ENCODE peak calls at places on chromosome 15, in seven cellular contexts. One of them, this sample, is unnamed.

GRCh38 chr15:51621917-51622268 is 678 bp downstream of the DMXL2 start:
- DNase-seq in GM23338: peak; percentile 61
- DNase-seq in hepatocyte: peak; percentile 68
- DNase-seq in GM23248: peak; percentile 83
- DNase-seq in IMR-90: peak; percentile 57
- DNase-seq in fibroblast of lung: peak; percentile 72
- DNase-seq in neural progenitor cell: peak; percentile 67
- DNase-seq in this sample: peak; percentile 87

GRCh38 chr15:69000725-69001503 is 13.6 kb upstream of the NOX5 start:
- DNase-seq in IMR-90: no peak
- DNase-seq in GM23338: no peak
- DNase-seq in neural progenitor cell: no peak
- DNase-seq in fibroblast of lung: no peak
- DNase-seq in hepatocyte: no peak
- DNase-seq in GM23248: no peak
- DNase-seq in this sample: no peak

GRCh38 chr15:56640127-56640526 is 93.2 kb downstream of the ZNF280D start:
- DNase-seq in fibroblast of lung: no peak
- DNase-seq in IMR-90: no peak
- DNase-seq in neural progenitor cell: peak; percentile 28
- DNase-seq in hepatocyte: no peak
- DNase-seq in GM23338: peak; percentile 31
- DNase-seq in GM23248: no peak
- DNase-seq in this sample: no peak

GRCh38 chr15:78565951-78566774 is 843 bp downstream of the CHRNA5 start:
- DNase-seq in neural progenitor cell: peak; percentile 53
- DNase-seq in GM23338: peak; percentile 59
- DNase-seq in IMR-90: peak; percentile 3
- DNase-seq in GM23248: peak; percentile 40
- DNase-seq in fibroblast of lung: peak; percentile 16
- DNase-seq in hepatocyte: peak; percentile 9
- DNase-seq in this sample: peak; percentile 74

GRCh38 chr15:77336006-77336405 is 83.9 kb downstream of the PEAK1 start:
- DNase-seq in neural progenitor cell: no peak
- DNase-seq in GM23248: no peak
- DNase-seq in fibroblast of lung: no peak
- DNase-seq in IMR-90: no peak
- DNase-seq in GM23338: no peak
- DNase-seq in hepatocyte: no peak
- DNase-seq in this sample: no peak

GRCh38 chr15:62165029-62165792 is at the start of gene C2CD4B:
- DNase-seq in GM23248: peak; percentile 7
- DNase-seq in GM23338: peak; percentile 78
- DNase-seq in IMR-90: no peak
- DNase-seq in hepatocyte: peak; percentile 59
- DNase-seq in neural progenitor cell: peak; percentile 71
- DNase-seq in fibroblast of lung: no peak
- DNase-seq in this sample: peak; percentile 62

GRCh38 chr15:92882697-92883642 is 17.2 kb upstream of the CHD2 start:
- DNase-seq in GM23338: no peak
- DNase-seq in fibroblast of lung: no peak
- DNase-seq in neural progenitor cell: peak; percentile 59
- DNase-seq in hepatocyte: peak; percentile 60
- DNase-seq in GM23248: peak; percentile 51
- DNase-seq in IMR-90: no peak
- DNase-seq in this sample: no peak

GRCh38 chr15:63503739-63504246 is 600 bp upstream of the USP3 start:
- DNase-seq in GM23338: peak; percentile 86
- DNase-seq in GM23248: peak; percentile 90
- DNase-seq in neural progenitor cell: no peak
- DNase-seq in fibroblast of lung: peak; percentile 89
- DNase-seq in hepatocyte: peak; percentile 90
- DNase-seq in IMR-90: peak; percentile 93
- DNase-seq in this sample: peak; percentile 85

GRCh38 chr15:32838820-32839219 is 121.0 kb downstream of the GREM1 start:
- DNase-seq in hepatocyte: peak; percentile 24
- DNase-seq in fibroblast of lung: peak; percentile 81
- DNase-seq in IMR-90: peak; percentile 97
- DNase-seq in GM23338: no peak
- DNase-seq in neural progenitor cell: no peak
- DNase-seq in GM23248: peak; percentile 97
- DNase-seq in this sample: peak; percentile 88

GRCh38 chr15:74573987-74574386 is 33.0 kb downstream of the ARID3B start:
- DNase-seq in neural progenitor cell: no peak
- DNase-seq in hepatocyte: no peak
- DNase-seq in GM23248: peak; percentile 58
- DNase-seq in fibroblast of lung: peak; percentile 23
- DNase-seq in IMR-90: peak; percentile 56
- DNase-seq in GM23338: no peak
- DNase-seq in this sample: no peak

GRCh38 chr15:41966920-41967465 is 5.4 kb downstream of the EHD4 start:
- DNase-seq in GM23338: no peak
- DNase-seq in fibroblast of lung: no peak
- DNase-seq in IMR-90: no peak
- DNase-seq in GM23248: no peak
- DNase-seq in neural progenitor cell: no peak
- DNase-seq in hepatocyte: no peak
- DNase-seq in this sample: no peak

GRCh38 chr15:67146214-67146613 is 80.8 kb downstream of the SMAD3 start:
- DNase-seq in hepatocyte: peak; percentile 46
- DNase-seq in fibroblast of lung: peak; percentile 92
- DNase-seq in IMR-90: peak; percentile 93
- DNase-seq in GM23248: peak; percentile 92
- DNase-seq in neural progenitor cell: no peak
- DNase-seq in GM23338: no peak
- DNase-seq in this sample: peak; percentile 74

GRCh38 chr15:25469377-25469776 is 30.6 kb upstream of the UBE3A start:
- DNase-seq in fibroblast of lung: peak; percentile 3
- DNase-seq in neural progenitor cell: no peak
- DNase-seq in GM23248: no peak
- DNase-seq in GM23338: no peak
- DNase-seq in IMR-90: no peak
- DNase-seq in hepatocyte: no peak
- DNase-seq in this sample: peak; percentile 22

GRCh38 chr15:94346272-94346671 is 114.9 kb downstream of the MCTP2 start:
- DNase-seq in IMR-90: peak; percentile 1
- DNase-seq in hepatocyte: no peak
- DNase-seq in fibroblast of lung: no peak
- DNase-seq in neural progenitor cell: no peak
- DNase-seq in GM23338: no peak
- DNase-seq in GM23248: peak; percentile 17
- DNase-seq in this sample: no peak

GRCh38 chr15:36911322-36911944 is 188.9 kb downstream of the MEIS2 start:
- DNase-seq in GM23338: peak; percentile 18
- DNase-seq in neural progenitor cell: peak; percentile 28
- DNase-seq in GM23248: peak; percentile 75
- DNase-seq in fibroblast of lung: peak; percentile 80
- DNase-seq in hepatocyte: peak; percentile 37
- DNase-seq in IMR-90: peak; percentile 88
- DNase-seq in this sample: peak; percentile 92

GRCh38 chr15:57297163-57297593 is 79.1 kb upstream of the CGNL1 start:
- DNase-seq in IMR-90: no peak
- DNase-seq in fibroblast of lung: no peak
- DNase-seq in hepatocyte: no peak
- DNase-seq in GM23338: no peak
- DNase-seq in GM23248: no peak
- DNase-seq in neural progenitor cell: no peak
- DNase-seq in this sample: no peak

GRCh38 chr15:35485411-35485810 is 60.6 kb downstream of the DPH6 start:
- DNase-seq in IMR-90: no peak
- DNase-seq in hepatocyte: no peak
- DNase-seq in fibroblast of lung: no peak
- DNase-seq in GM23248: no peak
- DNase-seq in neural progenitor cell: no peak
- DNase-seq in GM23338: no peak
- DNase-seq in this sample: no peak

GRCh38 chr15:32878849-32879795 is 161.3 kb downstream of the GREM1 start:
- DNase-seq in fibroblast of lung: no peak
- DNase-seq in GM23338: no peak
- DNase-seq in IMR-90: no peak
- DNase-seq in neural progenitor cell: no peak
- DNase-seq in hepatocyte: no peak
- DNase-seq in GM23248: peak; percentile 51
- DNase-seq in this sample: no peak

GRCh38 chr15:66733976-66734375 is 31.9 kb downstream of the SMAD6 start:
- DNase-seq in GM23248: peak; percentile 42
- DNase-seq in GM23338: no peak
- DNase-seq in neural progenitor cell: no peak
- DNase-seq in fibroblast of lung: no peak
- DNase-seq in hepatocyte: no peak
- DNase-seq in IMR-90: no peak
- DNase-seq in this sample: no peak

GRCh38 chr15:97815841-97816240 is 144.7 kb upstream of the ARRDC4 start:
- DNase-seq in IMR-90: no peak
- DNase-seq in fibroblast of lung: no peak
- DNase-seq in GM23338: no peak
- DNase-seq in neural progenitor cell: no peak
- DNase-seq in hepatocyte: no peak
- DNase-seq in GM23248: no peak
- DNase-seq in this sample: no peak

GRCh38 chr15:50886611-50887350 is 21.7 kb upstream of the AP4E1 start:
- DNase-seq in fibroblast of lung: peak; percentile 13
- DNase-seq in IMR-90: no peak
- DNase-seq in neural progenitor cell: no peak
- DNase-seq in GM23338: no peak
- DNase-seq in GM23248: no peak
- DNase-seq in hepatocyte: no peak
- DNase-seq in this sample: no peak

GRCh38 chr15:100438570-100438969 is 90.2 kb downstream of the CERS3 start:
- DNase-seq in hepatocyte: peak; percentile 90
- DNase-seq in GM23338: no peak
- DNase-seq in neural progenitor cell: no peak
- DNase-seq in fibroblast of lung: peak; percentile 12
- DNase-seq in IMR-90: no peak
- DNase-seq in GM23248: peak; percentile 0
- DNase-seq in this sample: no peak

GRCh38 chr15:101022306-101022705 is 103.1 kb downstream of the LRRK1 start:
- DNase-seq in GM23248: no peak
- DNase-seq in hepatocyte: no peak
- DNase-seq in GM23338: no peak
- DNase-seq in fibroblast of lung: no peak
- DNase-seq in neural progenitor cell: no peak
- DNase-seq in IMR-90: no peak
- DNase-seq in this sample: peak; percentile 69

GRCh38 chr15:101025896-101026631 is 106.9 kb downstream of the LRRK1 start:
- DNase-seq in GM23338: no peak
- DNase-seq in IMR-90: no peak
- DNase-seq in GM23248: no peak
- DNase-seq in fibroblast of lung: no peak
- DNase-seq in neural progenitor cell: no peak
- DNase-seq in hepatocyte: no peak
- DNase-seq in this sample: peak; percentile 8

GRCh38 chr15:58386081-58386480 is 45.7 kb upstream of the LIPC start:
- DNase-seq in fibroblast of lung: no peak
- DNase-seq in hepatocyte: no peak
- DNase-seq in neural progenitor cell: no peak
- DNase-seq in GM23338: no peak
- DNase-seq in IMR-90: no peak
- DNase-seq in GM23248: no peak
- DNase-seq in this sample: no peak

GRCh38 chr15:39156636-39157255 is 424.1 kb upstream of the THBS1 start:
- DNase-seq in GM23338: no peak
- DNase-seq in IMR-90: no peak
- DNase-seq in neural progenitor cell: no peak
- DNase-seq in GM23248: no peak
- DNase-seq in hepatocyte: no peak
- DNase-seq in fibroblast of lung: no peak
- DNase-seq in this sample: no peak
- H2AFZ ChIP-seq in GM23338: no peak overlapping the region
- H2AFZ ChIP-seq in IMR-90: peak overlapping the region; percentile 62
- H2AFZ ChIP-seq in neural progenitor cell: no peak overlapping the region
- H2AFZ ChIP-seq in GM23248: peak overlapping the region; percentile 17
- H2AFZ ChIP-seq in hepatocyte: no peak overlapping the region
- H2AFZ ChIP-seq in fibroblast of lung: no peak overlapping the region
- H2AFZ ChIP-seq in this sample: no peak overlapping the region

DNA sequence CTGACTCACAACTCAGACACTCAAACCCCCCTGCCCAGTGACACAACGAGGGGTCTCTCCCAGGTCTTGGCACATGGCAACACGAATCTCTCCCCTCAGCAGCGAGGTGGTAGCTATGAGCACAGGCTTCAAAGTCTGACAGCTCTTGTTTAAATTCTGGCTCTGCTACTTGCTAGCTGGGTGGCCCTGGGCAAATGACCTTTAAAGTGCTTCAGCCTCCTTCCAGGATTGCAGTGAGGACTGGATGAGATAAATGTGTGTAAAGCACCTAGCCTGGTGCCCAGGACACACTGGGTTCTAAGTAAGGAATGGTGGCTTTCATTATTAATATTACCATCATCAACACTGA is 23.2 kb upstream of the ANPEP start:
- DNase-seq in GM23338: no peak
- DNase-seq in GM23248: no peak
- DNase-seq in neural progenitor cell: no peak
- DNase-seq in fibroblast of lung: no peak
- DNase-seq in IMR-90: no peak
- DNase-seq in hepatocyte: no peak
- DNase-seq in this sample: no peak
- H3K4me2 ChIP-seq in GM23338: no peak overlapping the region
- H3K4me2 ChIP-seq in GM23248: peak overlapping the region; percentile 84
- H3K4me2 ChIP-seq in neural progenitor cell: no peak overlapping the region
- H3K4me2 ChIP-seq in fibroblast of lung: no peak overlapping the region
- H3K4me2 ChIP-seq in IMR-90: no peak overlapping the region
- H3K4me2 ChIP-seq in hepatocyte: no peak overlapping the region
- H3K4me2 ChIP-seq in this sample: peak overlapping the region; percentile 81

DNA sequence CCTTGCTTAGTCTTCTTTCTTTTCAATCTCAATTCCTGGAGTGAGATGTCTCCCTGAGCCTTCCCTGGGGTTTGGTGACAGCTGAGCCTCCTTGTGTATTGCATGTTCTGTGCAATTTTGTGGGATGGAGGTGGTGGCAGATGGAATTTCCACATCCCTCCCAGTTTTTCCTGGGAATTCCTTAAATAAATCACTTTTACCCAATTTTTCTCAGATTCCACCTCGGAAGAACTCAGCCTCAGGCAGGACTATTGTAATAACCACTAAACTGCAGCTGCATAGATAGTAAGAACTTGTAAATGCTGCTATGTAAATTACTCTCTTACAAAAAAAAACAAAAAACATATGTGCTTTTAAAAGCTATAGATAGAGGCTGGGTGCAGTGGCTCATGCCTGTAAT is 88.5 kb upstream of the ABHD17C start:
- DNase-seq in GM23248: no peak
- DNase-seq in hepatocyte: no peak
- DNase-seq in neural progenitor cell: no peak
- DNase-seq in fibroblast of lung: no peak
- DNase-seq in GM23338: no peak
- DNase-seq in IMR-90: no peak
- DNase-seq in this sample: no peak
- H3K4me3 ChIP-seq in GM23248: no peak overlapping the region
- H3K4me3 ChIP-seq in hepatocyte: no peak overlapping the region
- H3K4me3 ChIP-seq in neural progenitor cell: no peak overlapping the region
- H3K4me3 ChIP-seq in fibroblast of lung: no peak overlapping the region
- H3K4me3 ChIP-seq in GM23338: no peak overlapping the region
- H3K4me3 ChIP-seq in IMR-90: no peak overlapping the region
- H3K4me3 ChIP-seq in this sample: no peak overlapping the region

DNA sequence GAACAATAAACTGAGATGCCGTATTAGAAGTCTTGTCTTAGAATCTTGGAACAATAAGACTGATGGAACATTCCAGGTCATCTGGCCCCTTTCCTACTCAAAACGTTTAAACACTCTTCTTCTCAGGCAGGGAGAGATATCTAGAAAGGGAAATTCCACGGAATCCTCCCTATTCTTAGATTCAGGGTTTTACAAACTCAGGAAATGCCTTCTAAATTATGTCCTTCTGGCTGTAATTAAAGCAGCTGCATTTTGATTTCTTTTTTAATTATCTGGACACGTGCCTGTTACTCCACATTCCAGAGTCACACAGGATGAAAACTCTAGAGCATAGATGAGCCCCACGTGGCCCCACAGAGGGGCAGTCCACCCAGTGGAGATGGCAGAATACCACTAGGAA is 41.5 kb upstream of the MTMR10 start:
- DNase-seq in neural progenitor cell: no peak
- DNase-seq in GM23338: no peak
- DNase-seq in IMR-90: peak; percentile 76
- DNase-seq in GM23248: peak; percentile 41
- DNase-seq in hepatocyte: no peak
- DNase-seq in fibroblast of lung: peak; percentile 71
- DNase-seq in this sample: no peak
- H2AFZ ChIP-seq in neural progenitor cell: no peak overlapping the region
- H2AFZ ChIP-seq in GM23338: peak overlapping the region; percentile 81
- H2AFZ ChIP-seq in IMR-90: no peak overlapping the region
- H2AFZ ChIP-seq in GM23248: peak overlapping the region; percentile 64
- H2AFZ ChIP-seq in hepatocyte: no peak overlapping the region
- H2AFZ ChIP-seq in fibroblast of lung: peak overlapping the region; percentile 3
- H2AFZ ChIP-seq in this sample: peak overlapping the region; percentile 65